ENCODE peak calls at places on chromosomes 3 and 15, in four cellular contexts. One of them, this sample, is unnamed.

GRCh38 chr3:194682651-194683310 is 2.9 kb upstream of the FAM43A start:
- DNase-seq in HepG2: peak
- DNase-seq in K562: peak
- DNase-seq in HCT116: peak
- DNase-seq in this sample: peak

GRCh38 chr3:10008588-10009344 is 17.5 kb upstream of the FANCD2 start:
- DNase-seq in HepG2: peak
- DNase-seq in K562: peak
- DNase-seq in HCT116: no peak
- DNase-seq in this sample: no peak

GRCh38 chr3:35965908-35966307 is 326.6 kb downstream of the ARPP21 start:
- DNase-seq in HepG2: no peak
- DNase-seq in K562: no peak
- DNase-seq in HCT116: no peak
- DNase-seq in this sample: no peak

GRCh38 chr3:46673151-46674030 is 20.1 kb downstream of the ALS2CL start:
- DNase-seq in HepG2: no peak
- DNase-seq in K562: no peak
- DNase-seq in HCT116: no peak
- DNase-seq in this sample: no peak

GRCh38 chr3:133490468-133491351 is 82.8 kb upstream of the CDV3 start:
- DNase-seq in HepG2: no peak
- DNase-seq in K562: no peak
- DNase-seq in HCT116: no peak
- DNase-seq in this sample: no peak

GRCh38 chr3:72816843-72817485 is 31.3 kb downstream of the SHQ1 start:
- DNase-seq in HepG2: no peak
- DNase-seq in K562: no peak
- DNase-seq in HCT116: no peak
- DNase-seq in this sample: no peak

GRCh38 chr3:150495563-150496168 is 50.6 kb downstream of the SERP1 start:
- DNase-seq in HepG2: peak
- DNase-seq in K562: peak
- DNase-seq in HCT116: peak
- DNase-seq in this sample: peak

GRCh38 chr15:85289677-85290365 is 90.6 kb upstream of the AKAP13 start:
- DNase-seq in HepG2: peak
- DNase-seq in K562: no peak
- DNase-seq in HCT116: peak
- DNase-seq in this sample: peak

GRCh38 chr3:184505053-184505452 is 56.5 kb upstream of the EPHB3 start:
- DNase-seq in HepG2: no peak
- DNase-seq in K562: no peak
- DNase-seq in HCT116: no peak
- DNase-seq in this sample: no peak

GRCh38 chr3:128266453-128266852 is 113.2 kb downstream of the EEFSEC start:
- DNase-seq in HepG2: no peak
- DNase-seq in K562: peak
- DNase-seq in HCT116: no peak
- DNase-seq in this sample: no peak

GRCh38 chr3:150238995-150239612 is 169.0 kb upstream of the TSC22D2 start:
- DNase-seq in HepG2: peak
- DNase-seq in K562: no peak
- DNase-seq in HCT116: peak
- DNase-seq in this sample: no peak

GRCh38 chr3:34567266-34567665 is 768.8 kb downstream of the PDCD6IP start:
- DNase-seq in HepG2: no peak
- DNase-seq in K562: no peak
- DNase-seq in HCT116: no peak
- DNase-seq in this sample: no peak

GRCh38 chr3:183064475-183064874 is 34.8 kb downstream of the MCCC1 start:
- DNase-seq in HepG2: no peak
- DNase-seq in K562: no peak
- DNase-seq in HCT116: no peak
- DNase-seq in this sample: no peak

GRCh38 chr15:49848824-49849209 is 228.0 kb downstream of the DTWD1 start:
- DNase-seq in HepG2: no peak
- DNase-seq in K562: no peak
- DNase-seq in HCT116: no peak
- DNase-seq in this sample: no peak

GRCh38 chr3:152350139-152350538 is 81.4 kb downstream of the MBNL1 start:
- DNase-seq in HepG2: no peak
- DNase-seq in K562: no peak
- DNase-seq in HCT116: no peak
- DNase-seq in this sample: no peak

GRCh38 chr3:195154793-195155535 is 116.0 kb downstream of the XXYLT1 start:
- DNase-seq in HepG2: peak
- DNase-seq in K562: no peak
- DNase-seq in HCT116: no peak
- DNase-seq in this sample: no peak

GRCh38 chr3:83894223-83894622 is 1064.6 kb upstream of the CADM2 start:
- DNase-seq in HepG2: no peak
- DNase-seq in K562: no peak
- DNase-seq in HCT116: no peak
- DNase-seq in this sample: no peak

GRCh38 chr15:59249816-59250215 is 43.2 kb downstream of the LDHAL6B start:
- DNase-seq in HepG2: no peak
- DNase-seq in K562: no peak
- DNase-seq in HCT116: no peak
- DNase-seq in this sample: no peak

GRCh38 chr15:74867562-74868458 is 5.4 kb downstream of the SCAMP2 start:
- DNase-seq in HepG2: no peak
- DNase-seq in K562: no peak
- DNase-seq in HCT116: no peak
- DNase-seq in this sample: no peak

GRCh38 chr3:189304465-189305341 is 132.9 kb downstream of the TPRG1 start:
- DNase-seq in HepG2: no peak
- DNase-seq in K562: no peak
- DNase-seq in HCT116: no peak
- DNase-seq in this sample: peak

GRCh38 chr3:157540656-157541055 is 37.4 kb upstream of the VEPH1 start:
- DNase-seq in HepG2: no peak
- DNase-seq in K562: no peak
- DNase-seq in HCT116: no peak
- DNase-seq in this sample: no peak

GRCh38 chr3:157543491-157544035 is 40.3 kb upstream of the VEPH1 start:
- DNase-seq in HepG2: no peak
- DNase-seq in K562: no peak
- DNase-seq in HCT116: no peak
- DNase-seq in this sample: no peak

GRCh38 chr3:157542711-157543485 is 39.7 kb upstream of the VEPH1 start:
- DNase-seq in HepG2: no peak
- DNase-seq in K562: no peak
- DNase-seq in HCT116: no peak
- DNase-seq in this sample: no peak

GRCh38 chr3:157541506-157542236 is 38.5 kb upstream of the VEPH1 start:
- DNase-seq in HepG2: no peak
- DNase-seq in K562: no peak
- DNase-seq in HCT116: no peak
- DNase-seq in this sample: no peak

DNA sequence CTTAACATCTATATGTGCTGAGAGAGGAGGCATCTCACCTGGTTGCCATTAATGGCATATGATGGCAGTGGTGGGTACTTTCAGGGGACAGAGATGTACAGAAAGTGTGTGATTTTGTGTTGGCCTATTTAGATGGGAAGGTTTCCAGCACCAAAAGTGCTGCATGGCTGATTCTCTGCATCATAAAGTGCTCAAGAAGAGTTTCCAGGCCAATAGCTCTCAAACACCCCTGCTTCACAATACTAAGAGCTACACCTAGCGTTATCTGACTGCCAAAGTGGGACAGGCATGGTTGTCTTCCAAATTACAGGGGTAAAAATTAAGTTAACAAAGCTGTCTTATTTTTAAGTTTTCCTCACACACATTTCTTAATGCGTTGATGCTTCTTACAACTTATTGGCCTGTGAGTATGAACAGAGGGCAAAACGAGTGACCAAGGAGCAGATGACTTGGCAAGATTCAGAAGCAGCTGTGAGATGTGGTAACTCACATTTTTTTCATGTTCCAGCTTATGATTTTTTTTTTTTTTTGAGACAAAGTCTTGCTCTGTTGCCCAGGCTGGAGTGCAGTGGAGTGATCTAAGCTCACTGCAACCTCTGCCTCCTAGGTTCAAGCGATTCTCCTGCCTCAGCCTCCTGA is 41.4 kb upstream of the VEPH1 start:
- DNase-seq in HepG2: no peak
- DNase-seq in K562: no peak
- DNase-seq in HCT116: no peak
- DNase-seq in this sample: no peak
- H3K27ac ChIP-seq in HepG2: no peak
- H3K27ac ChIP-seq in K562: no peak
- H3K27ac ChIP-seq in HCT116: no peak
- H3K27ac ChIP-seq in this sample: no peak

GRCh38 chr3:120298996-120299395 is 14.0 kb upstream of the GPR156 start:
- DNase-seq in HepG2: no peak
- DNase-seq in K562: no peak
- DNase-seq in HCT116: no peak
- DNase-seq in this sample: no peak
- TF ChIP-seq TCF7L2 in HepG2: no peak
- TF ChIP-seq TCF7L2 in K562: no peak
- TF ChIP-seq TCF7L2 in HCT116: no peak
- TF ChIP-seq TCF7L2 in this sample: no peak

DNA sequence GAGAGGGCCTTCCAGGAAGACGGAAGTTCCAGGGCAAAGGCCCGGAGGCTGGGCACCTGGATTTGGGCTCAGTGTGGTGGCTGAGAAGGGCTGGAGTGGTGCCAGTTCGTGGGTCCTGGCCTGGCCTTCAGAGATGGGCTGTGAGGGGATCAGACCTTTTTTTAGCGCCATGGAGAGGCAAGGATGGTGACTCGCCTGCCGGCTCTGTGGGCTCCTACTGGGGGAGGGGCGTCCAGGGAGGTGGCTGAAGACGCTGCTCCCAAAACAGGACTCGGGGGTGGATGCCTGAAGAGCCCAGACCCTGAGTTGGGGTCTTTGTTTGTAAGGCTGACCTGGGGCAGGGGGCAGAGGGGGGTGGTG is 69.4 kb downstream of the EFCAB12 start:
- DNase-seq in HepG2: no peak
- DNase-seq in K562: no peak
- DNase-seq in HCT116: no peak
- DNase-seq in this sample: no peak
- TF ChIP-seq SIN3A in HepG2: no peak
- TF ChIP-seq SIN3A in K562: no peak
- TF ChIP-seq SIN3A in HCT116: no peak
- TF ChIP-seq SIN3A in this sample: no peak

GRCh38 chr3:61253756-61254155 is 2.5 kb upstream of the FHIT start:
- DNase-seq in HepG2: no peak
- DNase-seq in K562: no peak
- DNase-seq in HCT116: no peak
- DNase-seq in this sample: no peak

GRCh38 chr3:61251174-61251972 is at the start of gene FHIT:
- DNase-seq in HepG2: peak
- DNase-seq in K562: peak
- DNase-seq in HCT116: peak
- DNase-seq in this sample: peak

GRCh38 chr3:61252836-61253235 is 1.6 kb upstream of the FHIT start:
- DNase-seq in HepG2: no peak
- DNase-seq in K562: no peak
- DNase-seq in HCT116: no peak
- DNase-seq in this sample: no peak

GRCh38 chr3:61248496-61248895 is 2.8 kb downstream of the FHIT start:
- DNase-seq in HepG2: no peak
- DNase-seq in K562: no peak
- DNase-seq in HCT116: no peak
- DNase-seq in this sample: no peak

GRCh38 chr3:61250784-61251173 is 473 bp downstream of the FHIT start:
- DNase-seq in HepG2: peak
- DNase-seq in K562: peak
- DNase-seq in HCT116: peak
- DNase-seq in this sample: no peak
- H3K27ac ChIP-seq in HepG2: peak
- H3K27ac ChIP-seq in K562: peak
- H3K27ac ChIP-seq in HCT116: peak
- H3K27ac ChIP-seq in this sample: no peak

GRCh38 chr3:44893097-44893496 is 18.7 kb downstream of the TGM4 start:
- DNase-seq in HepG2: no peak
- DNase-seq in K562: no peak
- DNase-seq in HCT116: no peak
- DNase-seq in this sample: no peak
- TF ChIP-seq TCF7L2 in HepG2: no peak
- TF ChIP-seq TCF7L2 in K562: no peak
- TF ChIP-seq TCF7L2 in HCT116: no peak
- TF ChIP-seq TCF7L2 in this sample: no peak

GRCh38 chr3:138539352-138539751 is 54.7 kb downstream of the CEP70 start:
- DNase-seq in HepG2: no peak
- DNase-seq in K562: no peak
- DNase-seq in HCT116: no peak
- DNase-seq in this sample: no peak

GRCh38 chr3:138549578-138549977 is 44.5 kb downstream of the CEP70 start:
- DNase-seq in HepG2: no peak
- DNase-seq in K562: no peak
- DNase-seq in HCT116: no peak
- DNase-seq in this sample: no peak

GRCh38 chr3:138542977-138543376 is 51.1 kb downstream of the CEP70 start:
- DNase-seq in HepG2: no peak
- DNase-seq in K562: no peak
- DNase-seq in HCT116: no peak
- DNase-seq in this sample: no peak

GRCh38 chr3:138547342-138547975 is 46.6 kb downstream of the CEP70 start:
- DNase-seq in HepG2: no peak
- DNase-seq in K562: no peak
- DNase-seq in HCT116: no peak
- DNase-seq in this sample: no peak

DNA sequence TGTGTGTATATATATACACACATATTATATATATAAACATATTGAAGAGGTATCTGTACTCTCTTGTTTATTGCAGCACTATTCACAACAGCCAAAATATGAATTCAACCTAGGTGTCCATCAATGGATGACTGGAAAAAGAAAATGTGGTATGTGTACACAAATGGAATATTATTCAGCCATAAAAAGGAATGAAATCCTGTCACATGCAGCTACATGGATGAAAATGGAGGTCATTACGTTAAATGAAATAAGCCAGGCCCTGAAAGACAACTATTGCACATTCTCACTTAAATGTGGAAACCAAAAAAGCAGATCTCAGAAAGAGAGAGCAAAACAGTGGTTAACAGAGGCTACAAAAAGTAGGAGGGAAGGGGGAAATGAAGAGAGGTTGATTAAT is 49.5 kb downstream of the CEP70 start:
- DNase-seq in HepG2: no peak
- DNase-seq in K562: no peak
- DNase-seq in HCT116: no peak
- DNase-seq in this sample: no peak
- TF ChIP-seq SIN3A in HepG2: no peak
- TF ChIP-seq SIN3A in K562: no peak
- TF ChIP-seq SIN3A in HCT116: no peak
- TF ChIP-seq SIN3A in this sample: no peak

GRCh38 chr3:32083901-32084300 is 22.5 kb upstream of the GPD1L start:
- DNase-seq in HepG2: no peak
- DNase-seq in K562: peak
- DNase-seq in HCT116: no peak
- DNase-seq in this sample: no peak
- H3K27ac ChIP-seq in HepG2: no peak
- H3K27ac ChIP-seq in K562: no peak
- H3K27ac ChIP-seq in HCT116: no peak
- H3K27ac ChIP-seq in this sample: no peak